ENCODE peak calls at places on chromosome 4, in six cellular contexts. One of them, this sample, is unnamed.

GRCh38 chr4:8198206-8198905 is 734 bp upstream of the SH3TC1 start:
- DNase-seq in upper lobe of left lung: peak
- DNase-seq in GM23338: no peak
- DNase-seq in SJSA1: no peak
- DNase-seq in left ventricle myocardium inferior: no peak
- DNase-seq in endothelial cell of umbilical vein: peak
- DNase-seq in this sample: peak

GRCh38 chr4:125961626-125962025 is 646.9 kb downstream of the FAT4 start:
- DNase-seq in GM23338: no peak
- DNase-seq in SJSA1: no peak
- DNase-seq in left ventricle myocardium inferior: no peak
- DNase-seq in endothelial cell of umbilical vein: no peak
- DNase-seq in upper lobe of left lung: no peak
- DNase-seq in this sample: no peak

GRCh38 chr4:5821665-5822358 is 71.1 kb downstream of the CRMP1 start:
- DNase-seq in GM23338: peak
- DNase-seq in SJSA1: no peak
- DNase-seq in left ventricle myocardium inferior: no peak
- DNase-seq in upper lobe of left lung: no peak
- DNase-seq in endothelial cell of umbilical vein: no peak
- DNase-seq in this sample: no peak

GRCh38 chr4:127601029-127601428 is 31.7 kb upstream of the INTU start:
- DNase-seq in SJSA1: no peak
- DNase-seq in endothelial cell of umbilical vein: no peak
- DNase-seq in upper lobe of left lung: no peak
- DNase-seq in left ventricle myocardium inferior: no peak
- DNase-seq in GM23338: no peak
- DNase-seq in this sample: no peak

GRCh38 chr4:92847046-92847445 is 543.3 kb downstream of the GRID2 start:
- DNase-seq in left ventricle myocardium inferior: no peak
- DNase-seq in upper lobe of left lung: no peak
- DNase-seq in endothelial cell of umbilical vein: no peak
- DNase-seq in SJSA1: no peak
- DNase-seq in GM23338: no peak
- DNase-seq in this sample: no peak

GRCh38 chr4:73752424-73752823 is 12.1 kb downstream of the CXCL8 start:
- DNase-seq in left ventricle myocardium inferior: no peak
- DNase-seq in GM23338: no peak
- DNase-seq in upper lobe of left lung: no peak
- DNase-seq in endothelial cell of umbilical vein: no peak
- DNase-seq in SJSA1: no peak
- DNase-seq in this sample: no peak

GRCh38 chr4:83691998-83692397 is 156.1 kb downstream of the GPAT3 start:
- DNase-seq in GM23338: no peak
- DNase-seq in SJSA1: no peak
- DNase-seq in endothelial cell of umbilical vein: peak
- DNase-seq in upper lobe of left lung: no peak
- DNase-seq in left ventricle myocardium inferior: no peak
- DNase-seq in this sample: no peak

GRCh38 chr4:6573551-6573950 is 1.4 kb upstream of the MAN2B2 start:
- DNase-seq in endothelial cell of umbilical vein: no peak
- DNase-seq in left ventricle myocardium inferior: no peak
- DNase-seq in upper lobe of left lung: no peak
- DNase-seq in SJSA1: no peak
- DNase-seq in GM23338: no peak
- DNase-seq in this sample: no peak

GRCh38 chr4:183912585-183912984 is 7.5 kb downstream of the STOX2 start:
- DNase-seq in SJSA1: no peak
- DNase-seq in upper lobe of left lung: no peak
- DNase-seq in left ventricle myocardium inferior: no peak
- DNase-seq in endothelial cell of umbilical vein: no peak
- DNase-seq in GM23338: no peak
- DNase-seq in this sample: no peak

GRCh38 chr4:145301386-145302080 is 121.1 kb upstream of the OTUD4 start:
- DNase-seq in upper lobe of left lung: no peak
- DNase-seq in GM23338: no peak
- DNase-seq in SJSA1: no peak
- DNase-seq in left ventricle myocardium inferior: no peak
- DNase-seq in endothelial cell of umbilical vein: no peak
- DNase-seq in this sample: no peak

GRCh38 chr4:71231753-71232420 is 106.9 kb upstream of the SLC4A4 start:
- DNase-seq in endothelial cell of umbilical vein: no peak
- DNase-seq in SJSA1: no peak
- DNase-seq in upper lobe of left lung: no peak
- DNase-seq in GM23338: peak
- DNase-seq in left ventricle myocardium inferior: no peak
- DNase-seq in this sample: no peak

GRCh38 chr4:171717231-171717720 is 95.9 kb upstream of the GALNTL6 start:
- DNase-seq in SJSA1: no peak
- DNase-seq in upper lobe of left lung: no peak
- DNase-seq in left ventricle myocardium inferior: no peak
- DNase-seq in GM23338: no peak
- DNase-seq in endothelial cell of umbilical vein: no peak
- DNase-seq in this sample: no peak

GRCh38 chr4:130257271-130257670 is 1161.3 kb downstream of the C4orf33 start:
- DNase-seq in endothelial cell of umbilical vein: peak
- DNase-seq in GM23338: no peak
- DNase-seq in SJSA1: no peak
- DNase-seq in upper lobe of left lung: no peak
- DNase-seq in left ventricle myocardium inferior: no peak
- DNase-seq in this sample: no peak

GRCh38 chr4:51909236-51909703 is 66.3 kb downstream of the DCUN1D4 start:
- DNase-seq in left ventricle myocardium inferior: no peak
- DNase-seq in endothelial cell of umbilical vein: no peak
- DNase-seq in GM23338: no peak
- DNase-seq in SJSA1: no peak
- DNase-seq in upper lobe of left lung: no peak
- DNase-seq in this sample: peak

GRCh38 chr4:3317011-3317655 is 24.3 kb downstream of the RGS12 start:
- DNase-seq in upper lobe of left lung: no peak
- DNase-seq in GM23338: no peak
- DNase-seq in left ventricle myocardium inferior: no peak
- DNase-seq in SJSA1: no peak
- DNase-seq in endothelial cell of umbilical vein: no peak
- DNase-seq in this sample: peak

GRCh38 chr4:123301942-123302341 is 94.7 kb upstream of the SPRY1 start:
- DNase-seq in SJSA1: no peak
- DNase-seq in GM23338: no peak
- DNase-seq in left ventricle myocardium inferior: no peak
- DNase-seq in endothelial cell of umbilical vein: no peak
- DNase-seq in upper lobe of left lung: no peak
- DNase-seq in this sample: no peak

GRCh38 chr4:23889814-23890269 is at the start of gene PPARGC1A:
- DNase-seq in endothelial cell of umbilical vein: no peak
- DNase-seq in upper lobe of left lung: peak
- DNase-seq in left ventricle myocardium inferior: peak
- DNase-seq in GM23338: peak
- DNase-seq in SJSA1: no peak
- DNase-seq in this sample: peak

GRCh38 chr4:1939664-1940509 is 68.7 kb downstream of the NSD2 start:
- DNase-seq in GM23338: no peak
- DNase-seq in left ventricle myocardium inferior: no peak
- DNase-seq in endothelial cell of umbilical vein: peak
- DNase-seq in upper lobe of left lung: no peak
- DNase-seq in SJSA1: no peak
- DNase-seq in this sample: no peak

GRCh38 chr4:26323807-26324206 is 3.0 kb downstream of the RBPJ start:
- DNase-seq in GM23338: no peak
- DNase-seq in left ventricle myocardium inferior: no peak
- DNase-seq in endothelial cell of umbilical vein: peak
- DNase-seq in SJSA1: no peak
- DNase-seq in upper lobe of left lung: no peak
- DNase-seq in this sample: no peak
- H3K4me3 ChIP-seq in GM23338: peak
- H3K4me3 ChIP-seq in left ventricle myocardium inferior: peak
- H3K4me3 ChIP-seq in endothelial cell of umbilical vein: no peak
- H3K4me3 ChIP-seq in SJSA1: no peak
- H3K4me3 ChIP-seq in upper lobe of left lung: no peak
- H3K4me3 ChIP-seq in this sample: no peak

GRCh38 chr4:86338521-86338920 is 21.3 kb downstream of the MAPK10 start:
- DNase-seq in endothelial cell of umbilical vein: no peak
- DNase-seq in upper lobe of left lung: no peak
- DNase-seq in GM23338: no peak
- DNase-seq in left ventricle myocardium inferior: no peak
- DNase-seq in SJSA1: no peak
- DNase-seq in this sample: no peak

GRCh38 chr4:86344127-86344526 is 15.7 kb downstream of the MAPK10 start:
- DNase-seq in GM23338: no peak
- DNase-seq in SJSA1: no peak
- DNase-seq in left ventricle myocardium inferior: no peak
- DNase-seq in endothelial cell of umbilical vein: no peak
- DNase-seq in upper lobe of left lung: no peak
- DNase-seq in this sample: no peak

GRCh38 chr4:86334020-86334750 is 25.7 kb downstream of the MAPK10 start:
- DNase-seq in endothelial cell of umbilical vein: no peak
- DNase-seq in SJSA1: no peak
- DNase-seq in upper lobe of left lung: no peak
- DNase-seq in GM23338: no peak
- DNase-seq in left ventricle myocardium inferior: no peak
- DNase-seq in this sample: no peak

GRCh38 chr4:86333236-86333635 is 26.6 kb downstream of the MAPK10 start:
- DNase-seq in SJSA1: no peak
- DNase-seq in GM23338: no peak
- DNase-seq in endothelial cell of umbilical vein: no peak
- DNase-seq in upper lobe of left lung: no peak
- DNase-seq in left ventricle myocardium inferior: no peak
- DNase-seq in this sample: no peak

DNA sequence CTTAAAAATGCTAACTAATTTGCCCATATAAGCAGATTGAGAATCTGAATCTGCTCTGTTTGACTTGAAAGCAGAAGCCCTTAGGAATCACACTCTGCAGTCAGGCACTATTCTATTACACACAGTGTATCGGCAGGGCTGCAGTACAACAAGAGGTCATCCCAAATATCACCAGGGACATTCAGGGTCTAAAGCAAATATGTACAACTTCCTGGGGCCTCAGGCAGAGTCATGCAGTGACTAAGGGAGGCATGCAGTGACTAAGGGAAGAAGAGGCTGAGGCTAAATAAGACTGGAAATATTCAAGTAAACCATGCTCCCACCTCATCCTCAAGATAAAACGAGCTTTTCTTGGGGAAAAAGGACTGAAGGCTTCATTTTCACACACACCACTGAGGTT is 20.9 kb downstream of the MAPK10 start:
- DNase-seq in upper lobe of left lung: no peak
- DNase-seq in GM23338: no peak
- DNase-seq in SJSA1: peak
- DNase-seq in left ventricle myocardium inferior: no peak
- DNase-seq in endothelial cell of umbilical vein: peak
- DNase-seq in this sample: no peak
- H3K4me3 ChIP-seq in upper lobe of left lung: no peak
- H3K4me3 ChIP-seq in GM23338: no peak
- H3K4me3 ChIP-seq in SJSA1: no peak
- H3K4me3 ChIP-seq in left ventricle myocardium inferior: no peak
- H3K4me3 ChIP-seq in endothelial cell of umbilical vein: no peak
- H3K4me3 ChIP-seq in this sample: no peak

GRCh38 chr4:118265312-118266144 is 87.3 kb downstream of the PRSS12 start:
- DNase-seq in left ventricle myocardium inferior: no peak
- DNase-seq in SJSA1: no peak
- DNase-seq in endothelial cell of umbilical vein: no peak
- DNase-seq in upper lobe of left lung: no peak
- DNase-seq in GM23338: peak
- DNase-seq in this sample: peak
- H3K4me3 ChIP-seq in left ventricle myocardium inferior: peak
- H3K4me3 ChIP-seq in SJSA1: no peak
- H3K4me3 ChIP-seq in endothelial cell of umbilical vein: peak
- H3K4me3 ChIP-seq in upper lobe of left lung: peak
- H3K4me3 ChIP-seq in GM23338: peak
- H3K4me3 ChIP-seq in this sample: peak

GRCh38 chr4:151012836-151013235 is 2.2 kb downstream of the LRBA start:
- DNase-seq in endothelial cell of umbilical vein: no peak
- DNase-seq in GM23338: peak
- DNase-seq in left ventricle myocardium inferior: no peak
- DNase-seq in upper lobe of left lung: peak
- DNase-seq in SJSA1: no peak
- DNase-seq in this sample: no peak
- H3K4me3 ChIP-seq in endothelial cell of umbilical vein: no peak
- H3K4me3 ChIP-seq in GM23338: peak
- H3K4me3 ChIP-seq in left ventricle myocardium inferior: peak
- H3K4me3 ChIP-seq in upper lobe of left lung: peak
- H3K4me3 ChIP-seq in SJSA1: no peak
- H3K4me3 ChIP-seq in this sample: no peak

GRCh38 chr4:165384186-165384585 is 5.4 kb downstream of the CPE start:
- DNase-seq in GM23338: no peak
- DNase-seq in left ventricle myocardium inferior: no peak
- DNase-seq in upper lobe of left lung: no peak
- DNase-seq in SJSA1: no peak
- DNase-seq in endothelial cell of umbilical vein: no peak
- DNase-seq in this sample: no peak

GRCh38 chr4:165385124-165385523 is 6.3 kb downstream of the CPE start:
- DNase-seq in left ventricle myocardium inferior: no peak
- DNase-seq in endothelial cell of umbilical vein: no peak
- DNase-seq in upper lobe of left lung: no peak
- DNase-seq in SJSA1: no peak
- DNase-seq in GM23338: no peak
- DNase-seq in this sample: no peak

GRCh38 chr4:165383757-165384156 is 4.9 kb downstream of the CPE start:
- DNase-seq in SJSA1: no peak
- DNase-seq in endothelial cell of umbilical vein: no peak
- DNase-seq in GM23338: no peak
- DNase-seq in upper lobe of left lung: no peak
- DNase-seq in left ventricle myocardium inferior: no peak
- DNase-seq in this sample: no peak

GRCh38 chr4:165382640-165383039 is 3.8 kb downstream of the CPE start:
- DNase-seq in upper lobe of left lung: no peak
- DNase-seq in left ventricle myocardium inferior: no peak
- DNase-seq in GM23338: no peak
- DNase-seq in endothelial cell of umbilical vein: no peak
- DNase-seq in SJSA1: no peak
- DNase-seq in this sample: no peak

GRCh38 chr4:165384608-165385007 is 5.8 kb downstream of the CPE start:
- DNase-seq in left ventricle myocardium inferior: no peak
- DNase-seq in upper lobe of left lung: no peak
- DNase-seq in endothelial cell of umbilical vein: peak
- DNase-seq in GM23338: peak
- DNase-seq in SJSA1: no peak
- DNase-seq in this sample: no peak
- H3K4me3 ChIP-seq in left ventricle myocardium inferior: no peak
- H3K4me3 ChIP-seq in upper lobe of left lung: no peak
- H3K4me3 ChIP-seq in endothelial cell of umbilical vein: no peak
- H3K4me3 ChIP-seq in GM23338: no peak
- H3K4me3 ChIP-seq in SJSA1: no peak
- H3K4me3 ChIP-seq in this sample: no peak

DNA sequence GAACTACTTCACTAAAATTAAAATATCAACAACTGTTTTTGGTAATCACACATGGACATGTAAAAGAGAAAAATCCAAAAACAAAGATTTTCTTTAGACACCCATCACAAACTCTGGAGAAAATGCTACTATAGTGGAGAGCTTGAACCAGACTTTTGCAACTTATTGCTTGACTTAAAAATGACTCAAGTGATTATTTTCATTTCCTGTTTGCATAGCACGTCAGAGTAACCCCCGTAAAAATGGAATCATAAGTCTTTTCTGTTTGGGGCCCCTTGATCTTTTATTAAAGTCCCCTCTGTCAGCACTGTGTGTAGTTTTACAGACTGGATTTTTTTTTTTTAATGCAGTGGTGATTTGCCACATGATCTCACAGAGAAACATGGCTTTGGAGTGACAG is 79.5 kb downstream of the PRKG2 start:
- DNase-seq in endothelial cell of umbilical vein: no peak
- DNase-seq in SJSA1: no peak
- DNase-seq in upper lobe of left lung: no peak
- DNase-seq in left ventricle myocardium inferior: no peak
- DNase-seq in GM23338: no peak
- DNase-seq in this sample: no peak
- H3K4me3 ChIP-seq in endothelial cell of umbilical vein: no peak
- H3K4me3 ChIP-seq in SJSA1: no peak
- H3K4me3 ChIP-seq in upper lobe of left lung: no peak
- H3K4me3 ChIP-seq in left ventricle myocardium inferior: no peak
- H3K4me3 ChIP-seq in GM23338: no peak
- H3K4me3 ChIP-seq in this sample: no peak